ENCODE peak calls at places on chromosome 13, in nine cellular contexts. C is HFF-Myc; B is heart right ventricle; Q is CD4-positive, alpha-beta memory T cell; I is ovary; A is small intestine; R is gastrocnemius medialis; P is IMR-90; D is ascending aorta. N is an unnamed sample.

GRCh38 chr13:73722120-73722519 is 412.1 kb downstream of the KLF12 start:
- DNase-seq in C (no peak), B (no peak), Q (no peak), I (no peak), A (peak; percentile 30), R (no peak), P (peak; percentile 77), D (no peak), N (no peak)

GRCh38 chr13:46235259-46235658 is 23.5 kb downstream of the LRRC63 start:
- DNase-seq in C (no peak), B (no peak), Q (no peak), I (no peak), A (no peak), R (no peak), P (no peak), D (no peak), N (no peak)

GRCh38 chr13:41059466-41059865 is 1.8 kb upstream of the WBP4 start:
- DNase-seq in C (no peak), B (no peak), Q (no peak), I (no peak), A (peak; percentile 24), R (no peak), P (peak; percentile 11), D (no peak), N (no peak)

GRCh38 chr13:73602295-73602694 is 531.9 kb downstream of the KLF12 start:
- DNase-seq in C (peak; percentile 2), B (no peak), Q (no peak), I (no peak), A (peak; percentile 63), R (no peak), P (peak; percentile 28), D (no peak), N (no peak)

GRCh38 chr13:98533912-98534311 is 43.0 kb downstream of the STK24 start:
- DNase-seq in C (no peak), B (no peak), Q (no peak), I (no peak), A (no peak), R (no peak), P (no peak), D (peak; percentile 43), N (no peak)

GRCh38 chr13:113668491-113668971 is 1.5 kb downstream of the GRK1 start:
- DNase-seq in C (no peak), B (no peak), Q (no peak), I (no peak), A (no peak), R (no peak), P (no peak), D (peak; percentile 54), N (peak; percentile 13)

GRCh38 chr13:114071991-114072390 is 60.4 kb downstream of the RASA3 start:
- DNase-seq in C (no peak), B (no peak), Q (peak; percentile 3), I (no peak), A (no peak), R (no peak), P (no peak), D (no peak), N (peak; percentile 50)

GRCh38 chr13:66574606-66575005 is 655.5 kb downstream of the PCDH9 start:
- DNase-seq in C (no peak), B (no peak), Q (no peak), I (no peak), A (no peak), R (no peak), P (peak; percentile 48), D (no peak), N (no peak)

GRCh38 chr13:77874406-77874805 is 44.2 kb downstream of the EDNRB start:
- DNase-seq in C (no peak), B (no peak), Q (no peak), I (no peak), A (no peak), R (no peak), P (peak; percentile 80), D (no peak), N (no peak)

GRCh38 chr13:61410669-61411297 is 4.9 kb downstream of the PCDH20 start:
- DNase-seq in C (no peak), B (no peak), Q (no peak), I (no peak), A (peak; percentile 7), R (no peak), P (peak; percentile 8), D (no peak), N (no peak)
- H3K4me3 ChIP-seq in C (no peak overlapping the region), B (no peak overlapping the region), Q (no peak overlapping the region), I (no peak overlapping the region), A (no peak overlapping the region), R (no peak overlapping the region), P (no peak overlapping the region), D (no peak overlapping the region), N (no peak overlapping the region)

GRCh38 chr13:105144020-105144419 is 1391.4 kb downstream of the EFNB2 start:
- DNase-seq in C (no peak), B (no peak), Q (no peak), I (no peak), A (no peak), R (no peak), P (no peak), D (no peak), N (no peak)

GRCh38 chr13:105139380-105140285 is 1395.8 kb downstream of the EFNB2 start:
- DNase-seq in C (no peak), B (peak; percentile 21), Q (peak; percentile 67), I (no peak), A (peak; percentile 63), R (no peak), P (peak; percentile 62), D (peak; percentile 78), N (peak; percentile 65)

GRCh38 chr13:105142556-105142955 is 1392.9 kb downstream of the EFNB2 start:
- DNase-seq in C (no peak), B (no peak), Q (no peak), I (no peak), A (no peak), R (no peak), P (no peak), D (no peak), N (no peak)

GRCh38 chr13:105135852-105136251 is 1399.6 kb downstream of the EFNB2 start:
- DNase-seq in C (no peak), B (no peak), Q (no peak), I (no peak), A (no peak), R (no peak), P (no peak), D (no peak), N (no peak)

DNA sequence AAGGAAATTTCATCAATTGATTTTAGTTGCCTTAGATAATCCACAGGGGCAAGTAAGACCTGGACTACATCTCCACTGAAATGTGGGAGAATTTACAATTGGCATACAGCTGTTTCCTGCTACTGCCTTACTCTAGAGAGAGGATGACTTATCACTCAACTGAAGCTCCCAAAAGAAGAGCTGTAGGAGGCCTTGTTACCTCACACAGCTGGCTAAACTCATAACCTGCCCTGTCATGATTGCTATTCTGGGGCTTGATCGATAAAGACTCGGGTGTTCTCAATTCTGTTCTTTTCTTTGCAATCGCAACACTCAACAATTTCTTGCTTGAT is 1396.4 kb downstream of the EFNB2 start:
- DNase-seq in C (no peak), B (no peak), Q (no peak), I (no peak), A (no peak), R (no peak), P (no peak), D (no peak), N (no peak)
- H3K4me3 ChIP-seq in C (no peak overlapping the region), B (no peak overlapping the region), Q (peak overlapping the region; percentile 49), I (no peak overlapping the region), A (no peak overlapping the region), R (no peak overlapping the region), P (no peak overlapping the region), D (peak overlapping the region; percentile 70), N (no peak overlapping the region)

DNA sequence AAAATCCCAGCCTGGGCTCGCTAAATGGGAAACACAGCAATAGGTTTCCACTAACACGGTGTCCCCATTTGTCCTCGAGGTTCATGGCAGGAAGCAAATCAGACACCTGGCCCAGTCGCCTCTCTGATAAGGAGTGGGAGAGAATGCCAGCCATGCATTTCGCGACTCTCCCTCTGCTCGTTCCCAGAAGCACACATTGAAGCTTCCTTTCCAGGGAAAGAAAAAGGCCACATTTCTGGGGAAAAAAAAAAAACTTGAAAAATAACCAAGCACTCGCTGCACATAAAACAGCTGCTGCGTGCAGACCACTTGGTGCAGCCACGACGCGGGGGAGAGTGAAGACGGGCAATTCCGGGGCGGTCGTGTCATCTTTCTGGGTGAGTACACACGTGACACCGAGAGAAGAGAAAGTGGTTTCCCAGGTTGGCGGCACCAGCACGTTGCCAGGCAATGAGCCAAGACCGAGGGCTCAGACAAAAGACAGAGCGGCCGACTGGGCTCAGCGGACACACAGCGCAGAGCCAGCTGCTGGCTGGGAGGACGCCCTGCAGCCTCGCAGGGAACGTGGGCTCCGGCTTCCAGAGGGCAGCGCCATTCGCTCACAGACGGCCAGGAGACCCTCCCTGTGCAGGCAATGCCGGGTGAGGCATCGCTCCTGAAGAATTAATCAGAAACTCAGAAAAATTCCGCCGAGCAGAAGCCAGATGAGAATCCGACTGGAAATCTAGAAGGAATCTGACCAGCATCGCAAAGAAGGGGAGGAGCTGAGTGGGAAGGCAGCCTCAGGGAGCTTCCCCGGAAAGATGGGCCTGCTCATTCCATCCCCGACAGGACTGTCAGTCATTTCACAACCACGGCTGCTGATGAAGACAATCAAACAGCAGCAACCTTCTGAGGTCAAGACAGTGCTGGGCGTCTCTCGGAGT is 83.2 kb upstream of the IRS2 start:
- DNase-seq in C (peak; percentile 52), B (peak; percentile 81), Q (no peak), I (peak; percentile 87), A (peak; percentile 88), R (no peak), P (peak; percentile 44), D (peak; percentile 85), N (peak; percentile 88)
- H3K4me3 ChIP-seq in C (no peak overlapping the region), B (peak overlapping the region; percentile 44), Q (no peak overlapping the region), I (peak overlapping the region; percentile 35), A (no peak overlapping the region), R (peak overlapping the region; percentile 39), P (peak overlapping the region; percentile 22), D (peak overlapping the region; percentile 57), N (peak overlapping the region; percentile 48)

GRCh38 chr13:75760182-75760981 is 124.3 kb downstream of the LMO7 start:
- DNase-seq in C (no peak), B (no peak), Q (no peak), I (no peak), A (peak; percentile 98), R (peak; percentile 66), P (peak; percentile 33), D (no peak), N (no peak)
- H3K4me3 ChIP-seq in C (no peak overlapping the region), B (peak overlapping the region; percentile 43), Q (no peak overlapping the region), I (peak overlapping the region; percentile 33), A (peak overlapping the region; percentile 67), R (peak overlapping the region; percentile 56), P (no peak overlapping the region), D (peak overlapping the region; percentile 60), N (peak overlapping the region; percentile 28)

GRCh38 chr13:80133631-80134083 is 207.3 kb downstream of the SPRY2 start:
- DNase-seq in C (no peak), B (no peak), Q (no peak), I (no peak), A (peak; percentile 54), R (no peak), P (no peak), D (no peak), N (no peak)
- H3K4me3 ChIP-seq in C (no peak overlapping the region), B (peak overlapping the region; percentile 50), Q (no peak overlapping the region), I (no peak overlapping the region), A (no peak overlapping the region), R (peak overlapping the region; percentile 9), P (no peak overlapping the region), D (peak overlapping the region; percentile 57), N (peak overlapping the region; percentile 29)

GRCh38 chr13:49627831-49628652 is at the start of gene ARL11:
- DNase-seq in C (no peak), B (peak; percentile 60), Q (no peak), I (no peak), A (peak; percentile 69), R (no peak), P (no peak), D (peak; percentile 72), N (peak; percentile 76)
- H3K4me3 ChIP-seq in C (no peak within 1 kb of the TSS), B (peak within 1 kb of the TSS; percentile 15), Q (peak within 1 kb of the TSS; percentile 29), I (no peak within 1 kb of the TSS), A (peak within 1 kb of the TSS; percentile 44), R (no peak within 1 kb of the TSS), P (no peak within 1 kb of the TSS), D (peak within 1 kb of the TSS; percentile 44), N (peak within 1 kb of the TSS; percentile 25)

N was measured in tibial artery.